ENCODE peak calls at places on chromosomes 1 and 21, in seven cellular contexts. D is GM23338, N is K562, L is HCT116, B is Panc1, W is SK-N-SH, U is HepG2. T is an unnamed sample.

GRCh38 chr21:45945066-45945867 is 36.3 kb upstream of the COL6A1 start:
- DNase-seq in D (no peak), N (no peak), L (no peak), B (no peak), W (no peak), U (no peak), T (no peak)

GRCh38 chr21:37164742-37165141 is 91.7 kb downstream of the TTC3 start:
- DNase-seq in D (no peak), N (no peak), L (no peak), B (no peak), W (no peak), U (no peak), T (no peak)

GRCh38 chr1:2104621-2105427 is 54.6 kb downstream of the PRKCZ start:
- DNase-seq in D (peak), N (no peak), L (no peak), B (no peak), W (peak), U (peak), T (peak)

GRCh38 chr1:28170036-28170596 is 6.4 kb downstream of the PTAFR start:
- DNase-seq in D (no peak), N (no peak), L (no peak), B (no peak), W (no peak), U (peak), T (no peak)

GRCh38 chr1:8395433-8395866 is 77.5 kb downstream of the SLC45A1 start:
- DNase-seq in D (no peak), N (no peak), L (no peak), B (no peak), W (no peak), U (no peak), T (peak)

GRCh38 chr1:200641175-200641489 is 20.6 kb upstream of the KIF14 start:
- DNase-seq in D (no peak), N (no peak), L (no peak), B (no peak), W (no peak), U (no peak), T (no peak)

GRCh38 chr1:160205974-160206369 is 788 bp downstream of the PEA15 start:
- DNase-seq in D (no peak), N (peak), L (peak), B (no peak), W (peak), U (no peak), T (no peak)

GRCh38 chr1:153549741-153550397 is 811 bp upstream of the S100A3 start:
- DNase-seq in D (no peak), N (no peak), L (no peak), B (no peak), W (no peak), U (no peak), T (no peak)

GRCh38 chr1:107250169-107250568 is 109.3 kb downstream of the NTNG1 start:
- DNase-seq in D (peak), N (no peak), L (no peak), B (no peak), W (no peak), U (no peak), T (no peak)

GRCh38 chr1:9066945-9067807 is 2.3 kb downstream of the SLC2A5 start:
- DNase-seq in D (no peak), N (peak), L (no peak), B (peak), W (no peak), U (peak), T (peak)

GRCh38 chr1:163170975-163171676 is 31.6 kb downstream of the RGS5 start:
- DNase-seq in D (peak), N (no peak), L (no peak), B (no peak), W (no peak), U (no peak), T (no peak)

GRCh38 chr1:81598623-81599022 is 202.1 kb upstream of the ADGRL2 start:
- DNase-seq in D (no peak), N (no peak), L (no peak), B (no peak), W (no peak), U (no peak), T (no peak)

GRCh38 chr1:175725684-175726083 is 17.7 kb downstream of the TNR start:
- DNase-seq in D (peak), N (peak), L (no peak), B (no peak), W (no peak), U (peak), T (no peak)

GRCh38 chr1:240086726-240087125 is 5.0 kb upstream of the FMN2 start:
- DNase-seq in D (no peak), N (no peak), L (no peak), B (no peak), W (no peak), U (no peak), T (no peak)

GRCh38 chr1:111988743-111989453 is 570 bp downstream of the KCND3 start:
- DNase-seq in D (peak), N (no peak), L (no peak), B (no peak), W (peak), U (no peak), T (no peak)

GRCh38 chr1:117810553-117810952 is 118.9 kb downstream of the GDAP2 start:
- DNase-seq in D (peak), N (no peak), L (no peak), B (no peak), W (no peak), U (no peak), T (no peak)

GRCh38 chr1:46171351-46171750 is 3.5 kb upstream of the TSPAN1 start:
- DNase-seq in D (no peak), N (no peak), L (no peak), B (no peak), W (peak), U (no peak), T (no peak)

GRCh38 chr1:103525114-103525606 is 339 bp upstream of the RNPC3 start:
- DNase-seq in D (peak), N (peak), L (no peak), B (no peak), W (peak), U (peak), T (no peak)

GRCh38 chr1:106773206-106773605 is 283.3 kb upstream of the PRMT6 start:
- DNase-seq in D (no peak), N (no peak), L (no peak), B (no peak), W (no peak), U (no peak), T (no peak)

GRCh38 chr1:33169290-33170055 is 12.4 kb downstream of the TRIM62 start:
- DNase-seq in D (no peak), N (no peak), L (no peak), B (no peak), W (no peak), U (no peak), T (no peak)

GRCh38 chr21:25586242-25586805 is 21.0 kb downstream of the MRPL39 start:
- DNase-seq in D (no peak), N (no peak), L (no peak), B (no peak), W (no peak), U (no peak), T (no peak)

GRCh38 chr1:234971586-234972297 is 156.9 kb downstream of the TOMM20 start:
- DNase-seq in D (no peak), N (no peak), L (no peak), B (no peak), W (no peak), U (no peak), T (no peak)

GRCh38 chr1:71834570-71835441 is 447.5 kb downstream of the NEGR1 start:
- DNase-seq in D (no peak), N (peak), L (no peak), B (no peak), W (no peak), U (no peak), T (no peak)

GRCh38 chr1:13487143-13487868 is 26.5 kb downstream of the LRRC38 start:
- DNase-seq in D (no peak), N (peak), L (no peak), B (no peak), W (no peak), U (no peak), T (no peak)

GRCh38 chr1:15684042-15684461 is at the start of gene PLEKHM2:
- DNase-seq in D (peak), N (peak), L (no peak), B (no peak), W (peak), U (no peak), T (no peak)

GRCh38 chr1:220455559-220455958 is 72.4 kb upstream of the MARK1 start:
- DNase-seq in D (no peak), N (no peak), L (no peak), B (no peak), W (no peak), U (no peak), T (no peak)

GRCh38 chr1:89081005-89081404 is 16.0 kb upstream of the GBP1 start:
- DNase-seq in D (no peak), N (no peak), L (no peak), B (no peak), W (no peak), U (no peak), T (no peak)

GRCh38 chr1:200184196-200184595 is 156.7 kb downstream of the NR5A2 start:
- DNase-seq in D (no peak), N (no peak), L (peak), B (no peak), W (no peak), U (no peak), T (peak)

GRCh38 chr1:78254517-78254916 is 208.8 kb downstream of the GIPC2 start:
- DNase-seq in D (no peak), N (no peak), L (no peak), B (no peak), W (no peak), U (no peak), T (no peak)

GRCh38 chr21:40516336-40516735 is 330.6 kb downstream of the DSCAM start:
- DNase-seq in D (peak), N (no peak), L (no peak), B (no peak), W (no peak), U (no peak), T (peak)

GRCh38 chr1:77060000-77060399 is 159.2 kb downstream of the PIGK start:
- DNase-seq in D (peak), N (no peak), L (no peak), B (no peak), W (no peak), U (no peak), T (peak)

GRCh38 chr1:79711001-79711431 is 704.5 kb upstream of the ADGRL4 start:
- DNase-seq in D (no peak), N (no peak), L (no peak), B (no peak), W (no peak), U (no peak), T (no peak)

GRCh38 chr1:155003227-155003765 is 694 bp downstream of the ZBTB7B start:
- DNase-seq in D (peak), N (peak), L (no peak), B (no peak), W (peak), U (no peak), T (peak)

DNA sequence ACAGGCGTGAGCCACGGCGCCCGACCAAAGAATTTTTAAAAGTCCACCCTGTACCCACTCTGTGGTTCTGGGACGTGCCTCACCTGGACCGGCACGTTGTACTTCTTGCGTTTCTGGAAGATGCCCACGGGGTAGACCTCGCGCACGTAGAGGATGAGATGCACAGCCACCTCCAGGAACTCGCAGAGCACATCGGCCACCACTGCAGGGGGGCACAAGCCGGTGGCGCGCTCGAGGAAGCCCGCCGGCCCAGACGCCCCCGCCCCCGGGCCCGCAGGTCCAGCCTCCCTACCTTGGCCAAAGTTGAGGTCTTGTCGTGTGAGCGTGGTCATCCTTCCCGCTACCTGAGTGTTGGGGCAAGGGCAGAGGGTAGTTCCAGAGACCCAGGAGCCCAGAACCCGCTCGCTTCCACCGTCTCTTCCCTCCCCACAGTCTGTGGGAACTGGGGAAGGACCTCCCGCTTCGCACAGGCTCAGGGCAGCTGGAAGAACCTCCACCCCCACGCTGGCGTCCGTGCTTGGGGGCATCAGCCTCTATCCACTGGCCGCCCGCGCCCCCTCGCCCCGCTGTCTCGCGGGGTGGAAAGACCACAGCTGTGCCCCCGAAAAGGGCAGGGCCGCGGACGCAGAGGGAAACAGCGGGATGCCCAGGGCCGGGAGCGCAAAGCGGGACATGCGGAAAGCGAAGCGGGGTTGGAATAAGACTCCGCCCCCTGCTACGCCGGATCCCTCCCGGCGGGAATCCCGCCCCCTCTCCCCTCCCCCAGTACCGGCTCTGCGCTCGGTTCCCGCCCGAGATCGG is 478 bp downstream of the MAD2L2 start:
- DNase-seq in D (peak), N (no peak), L (no peak), B (no peak), W (peak), U (no peak), T (no peak)
- TF ChIP-seq REST in D (no peak), N (no peak), L (no peak), B (no peak), W (no peak), U (no peak), T (no peak)

DNA sequence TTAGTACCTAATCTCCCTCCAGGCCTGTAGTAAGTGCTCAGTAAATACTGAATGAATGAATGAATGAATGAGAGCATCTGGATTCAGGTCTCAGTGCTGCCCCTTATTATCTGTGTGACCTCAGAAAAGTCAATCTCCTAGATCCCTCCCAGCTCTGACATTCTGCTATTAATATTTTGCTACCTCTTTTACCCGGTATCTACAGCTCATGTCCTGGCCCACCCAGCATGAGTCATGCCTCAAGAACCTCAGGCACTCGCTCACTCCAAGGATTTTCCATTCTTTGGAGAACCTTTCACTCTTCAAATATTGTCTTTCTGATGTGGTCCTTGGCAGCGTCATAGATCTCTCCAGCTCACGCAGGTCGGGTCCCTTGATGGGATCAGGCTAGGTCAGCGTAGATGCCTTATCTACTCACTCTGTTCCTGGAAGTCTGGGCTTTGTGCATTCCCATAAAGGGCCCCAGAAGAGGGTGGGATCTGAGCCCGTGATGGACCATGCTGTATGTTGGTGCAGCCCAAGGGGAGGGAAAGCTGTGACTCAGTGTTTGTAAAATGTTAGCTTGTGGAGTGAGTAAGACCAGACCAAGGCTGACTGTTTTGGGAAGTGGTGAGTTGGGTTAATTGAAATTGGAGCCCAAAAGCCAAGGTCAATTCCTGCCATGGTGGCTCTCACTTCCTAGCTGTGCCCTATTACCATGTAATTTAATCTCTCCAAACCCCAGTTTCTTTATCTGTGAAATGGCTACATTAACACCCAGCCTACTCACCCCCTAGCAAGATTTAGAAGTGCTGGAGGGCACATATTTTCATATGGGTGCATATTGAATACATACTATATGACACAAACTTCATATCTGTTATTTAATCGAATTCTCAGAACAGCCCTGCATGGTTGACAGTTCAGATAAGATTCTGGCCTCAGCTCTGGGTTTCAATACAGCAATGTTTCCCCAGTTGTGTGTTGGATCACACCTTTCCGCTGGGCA is 214.1 kb upstream of the USP24 start:
- DNase-seq in D (peak), N (peak), L (peak), B (peak), W (peak), U (peak), T (no peak)
- TF ChIP-seq POLR2AphosphoS5 in D (no peak), N (no peak), L (peak), B (peak), W (no peak), U (no peak), T (no peak)

GRCh38 chr1:113701429-113701828 is 57.9 kb downstream of the PHTF1 start:
- DNase-seq in D (peak), N (no peak), L (no peak), B (no peak), W (no peak), U (no peak), T (peak)
- TF ChIP-seq REST in D (no peak), N (no peak), L (no peak), B (no peak), W (no peak), U (no peak), T (no peak)

GRCh38 chr1:244448279-244449036 is 3.3 kb downstream of the ADSS2 start:
- DNase-seq in D (no peak), N (no peak), L (no peak), B (no peak), W (no peak), U (no peak), T (no peak)

GRCh38 chr1:244451539-244451950 is at the start of gene ADSS2:
- DNase-seq in D (no peak), N (no peak), L (no peak), B (no peak), W (no peak), U (no peak), T (no peak)

GRCh38 chr1:244451951-244452795 is 464 bp upstream of the ADSS2 start:
- DNase-seq in D (peak), N (peak), L (peak), B (peak), W (peak), U (peak), T (peak)

GRCh38 chr1:244449936-244450508 is 1.7 kb downstream of the ADSS2 start:
- DNase-seq in D (no peak), N (peak), L (no peak), B (no peak), W (no peak), U (no peak), T (no peak)

DNA sequence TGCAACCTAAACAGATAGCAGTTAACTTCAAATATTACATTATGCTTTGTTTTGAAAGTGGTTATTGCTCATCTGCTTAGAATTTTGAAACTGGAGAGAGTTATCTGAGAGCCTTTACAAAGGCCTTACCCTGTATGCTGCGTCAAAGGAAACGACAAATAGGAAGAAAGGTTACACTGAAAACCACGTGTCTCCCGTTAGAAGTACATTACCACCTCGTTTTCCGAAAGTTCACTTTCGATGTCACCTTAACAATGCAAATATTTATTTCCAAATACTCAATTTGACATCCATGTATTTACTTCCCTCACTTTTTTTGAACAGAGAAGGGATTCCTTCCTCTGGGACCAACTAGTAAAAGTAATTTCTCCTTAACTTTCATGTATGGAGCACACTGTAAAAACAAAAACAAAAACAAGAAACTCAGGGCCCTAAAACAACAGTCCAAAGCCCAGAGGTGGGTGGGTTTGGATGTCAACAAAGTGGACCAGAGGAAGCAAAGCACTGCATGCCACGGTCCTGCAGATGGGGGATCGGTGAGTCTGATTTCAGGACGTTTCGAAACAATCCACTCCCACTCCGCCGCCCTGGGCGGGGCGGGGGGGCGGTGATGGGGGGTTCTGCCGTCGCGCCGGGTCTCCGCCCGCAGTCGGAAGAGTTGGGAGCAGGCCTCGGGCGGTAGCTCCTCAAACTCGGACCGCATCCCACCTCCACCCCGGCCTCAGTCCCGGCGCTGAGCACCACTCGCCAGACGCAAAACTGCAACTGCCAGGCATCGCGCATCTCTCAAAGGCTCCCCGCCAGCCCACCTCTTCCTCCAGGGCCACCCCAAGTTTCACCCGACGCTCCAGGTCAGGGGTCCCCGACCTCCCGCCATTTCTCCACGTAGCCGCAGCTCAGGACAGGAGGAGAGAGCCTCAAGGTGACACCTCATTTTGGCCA is 841 bp downstream of the ADSS2 start:
- DNase-seq in D (peak), N (peak), L (no peak), B (no peak), W (peak), U (peak), T (peak)
- TF ChIP-seq POLR2AphosphoS5 in D (no peak), N (no peak), L (peak), B (no peak), W (no peak), U (no peak), T (no peak)

GRCh38 chr21:34890724-34891609 is 158.1 kb downstream of the RUNX1 start:
- DNase-seq in D (peak), N (no peak), L (no peak), B (no peak), W (peak), U (no peak), T (peak)
- TF ChIP-seq REST in D (no peak), N (no peak), L (no peak), B (no peak), W (no peak), U (no peak), T (no peak)

GRCh38 chr1:178749581-178750166 is 24.6 kb downstream of the RALGPS2 start:
- DNase-seq in D (no peak), N (no peak), L (no peak), B (no peak), W (no peak), U (no peak), T (no peak)

GRCh38 chr1:178740491-178740890 is 15.4 kb downstream of the RALGPS2 start:
- DNase-seq in D (no peak), N (no peak), L (no peak), B (no peak), W (no peak), U (no peak), T (no peak)

GRCh38 chr1:178740924-178741323 is 15.9 kb downstream of the RALGPS2 start:
- DNase-seq in D (no peak), N (no peak), L (no peak), B (no peak), W (no peak), U (no peak), T (no peak)

GRCh38 chr1:178745260-178745659 is 20.2 kb downstream of the RALGPS2 start:
- DNase-seq in D (no peak), N (no peak), L (no peak), B (no peak), W (no peak), U (peak), T (no peak)

GRCh38 chr1:178746345-178746744 is 21.3 kb downstream of the RALGPS2 start:
- DNase-seq in D (no peak), N (no peak), L (no peak), B (no peak), W (no peak), U (no peak), T (no peak)
- TF ChIP-seq POLR2AphosphoS5 in D (no peak), N (no peak), L (no peak), B (no peak), W (no peak), U (no peak), T (no peak)

GRCh38 chr21:28923439-28923975 is 69.2 kb downstream of the LTN1 start:
- DNase-seq in D (no peak), N (no peak), L (no peak), B (no peak), W (no peak), U (peak), T (no peak)
- TF ChIP-seq REST in D (no peak), N (no peak), L (no peak), B (no peak), W (no peak), U (no peak), T (no peak)